ENCODE peak calls at places on chromosomes 3 and 15, in seven cellular contexts. T is HCT116, Q is K562, W is GM12878, X is H1, P is HepG2, K is SK-N-SH. I is an unnamed sample.

GRCh38 chr3:111911446-111911845 is 52.4 kb downstream of the PHLDB2 start:
- DNase-seq in X (no peak), P (no peak), W (no peak), Q (no peak), T (no peak), K (no peak), I (no peak)

GRCh38 chr15:97482521-97482920 is 478.0 kb upstream of the ARRDC4 start:
- DNase-seq in P (no peak), K (no peak), X (peak; percentile 48), W (no peak), Q (no peak), T (no peak), I (no peak)

GRCh38 chr3:115989927-115990326 is 366.6 kb downstream of the GAP43 start:
- DNase-seq in Q (no peak), K (no peak), P (no peak), W (no peak), T (no peak), X (no peak), I (no peak)

GRCh38 chr3:155428558-155428957 is 135.1 kb upstream of the STRIT1 start:
- DNase-seq in T (no peak), P (no peak), K (no peak), Q (no peak), X (no peak), W (no peak), I (no peak)

GRCh38 chr3:184805351-184806038 is 6.5 kb upstream of the VPS8 start:
- DNase-seq in Q (peak; percentile 36), K (peak; percentile 69), X (no peak), T (no peak), P (peak; percentile 72), W (no peak), I (peak; percentile 6)

GRCh38 chr3:34008191-34008590 is 209.8 kb downstream of the PDCD6IP start:
- DNase-seq in K (no peak), X (no peak), T (no peak), P (no peak), W (no peak), Q (no peak), I (no peak)

GRCh38 chr3:167346171-167346570 is 33.9 kb downstream of the ZBBX start:
- DNase-seq in K (no peak), W (no peak), Q (no peak), T (no peak), X (no peak), P (no peak), I (no peak)

GRCh38 chr15:72271895-72272212 is 500 bp downstream of the PARP6 start:
- DNase-seq in T (no peak), K (no peak), W (no peak), Q (peak; percentile 60), P (no peak), X (no peak), I (peak; percentile 36)

GRCh38 chr15:100771745-100772144 is 107.9 kb upstream of the ALDH1A3 start:
- DNase-seq in T (no peak), K (peak; percentile 69), P (no peak), W (no peak), X (no peak), Q (no peak), I (no peak)

GRCh38 chr15:60932051-60932915 is 296.8 kb downstream of the RORA start:
- DNase-seq in Q (no peak), W (no peak), T (peak; percentile 19), P (no peak), X (no peak), K (no peak), I (no peak)

GRCh38 chr3:38128303-38128655 is 8.6 kb downstream of the ACAA1 start:
- DNase-seq in Q (no peak), K (no peak), P (no peak), T (no peak), X (no peak), W (no peak), I (no peak)

GRCh38 chr3:184889312-184889904 is 77.4 kb downstream of the VPS8 start:
- DNase-seq in K (no peak), P (no peak), T (no peak), X (no peak), W (no peak), Q (no peak), I (no peak)

GRCh38 chr3:12897537-12898289 is 56.3 kb upstream of the RPL32 start:
- DNase-seq in K (no peak), T (no peak), X (no peak), P (no peak), Q (no peak), W (no peak), I (no peak)

GRCh38 chr3:113211370-113212154 is at the start of gene BOC:
- DNase-seq in T (no peak), P (no peak), Q (no peak), W (no peak), K (peak; percentile 76), X (no peak), I (peak; percentile 10)

DNA sequence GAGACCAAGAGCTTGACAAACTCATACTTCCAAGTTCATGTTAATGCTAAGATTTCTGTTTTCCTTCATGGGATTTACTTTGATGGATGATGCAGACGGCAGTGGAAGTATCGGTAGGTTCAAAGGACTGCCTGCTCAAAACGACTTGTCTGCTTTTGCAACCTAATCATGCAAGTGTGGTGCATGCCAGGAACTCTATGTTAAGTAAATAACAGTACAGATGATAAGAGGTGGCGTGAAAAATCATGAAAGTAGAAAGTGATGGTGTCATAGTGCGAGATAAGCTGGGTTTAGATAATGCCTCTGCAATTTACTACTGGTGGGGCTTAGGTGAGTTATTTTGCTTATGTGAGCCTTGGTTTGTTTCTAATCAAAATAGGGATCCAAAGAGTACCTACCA is 14.7 kb upstream of the LMCD1 start:
- DNase-seq in Q (no peak), T (no peak), K (no peak), P (peak; percentile 94), W (no peak), X (no peak), I (no peak)
- TF ChIP-seq POLR2AphosphoS5 in Q (no peak), T (no peak), K (no peak), P (no peak), W (no peak), X (no peak), I (no peak)

GRCh38 chr3:49903451-49904424 is at the start of gene MST1R:
- DNase-seq in X (peak; percentile 95), K (no peak), T (peak; percentile 95), P (peak; percentile 27), W (peak; percentile 28), Q (peak; percentile 89), I (peak; percentile 27)

GRCh38 chr3:49900491-49901153 is 3.1 kb downstream of the MST1R start:
- DNase-seq in W (no peak), P (no peak), T (peak; percentile 92), Q (no peak), X (no peak), K (no peak), I (no peak)

GRCh38 chr3:49901351-49902339 is 2.0 kb downstream of the MST1R start:
- DNase-seq in P (no peak), Q (no peak), X (no peak), K (no peak), W (no peak), T (no peak), I (no peak)

GRCh38 chr3:49899815-49900214 is 3.9 kb downstream of the MST1R start:
- DNase-seq in X (peak; percentile 64), K (peak; percentile 58), Q (no peak), W (no peak), T (no peak), P (no peak), I (peak; percentile 24)

GRCh38 chr3:49902511-49903345 is 945 bp downstream of the MST1R start:
- DNase-seq in X (no peak), Q (no peak), W (no peak), P (no peak), T (no peak), K (no peak), I (no peak)
- H3K4me1 ChIP-seq in X (no peaks in the 10 kb centered on the region), Q (peaks cover 30% of the 10 kb centered on the region), W (peaks cover 25% of the 10 kb centered on the region), P (peaks cover 43% of the 10 kb centered on the region), T (peaks cover 86% of the 10 kb centered on the region), K (no peaks in the 10 kb centered on the region), I (peaks cover 14% of the 10 kb centered on the region)

GRCh38 chr3:52388933-52389332 is 56.0 kb downstream of the SEMA3G start:
- DNase-seq in T (no peak), P (no peak), K (no peak), W (no peak), Q (no peak), X (no peak), I (no peak)
- TF ChIP-seq MAX in T (no peak), P (no peak), K (no peak), W (no peak), Q (no peak), X (no peak), I (no peak)

GRCh38 chr15:67175643-67176071 is 78.8 kb downstream of the AAGAB start:
- DNase-seq in Q (no peak), W (peak; percentile 8), X (no peak), P (no peak), T (no peak), K (no peak), I (peak; percentile 54)
- TF ChIP-seq POLR2AphosphoS5 in Q (no peak), W (no peak), X (no peak), P (no peak), T (no peak), K (no peak), I (peak; percentile 11)

GRCh38 chr15:62454567-62455172 is 289.6 kb upstream of the C2CD4B start:
- DNase-seq in T (no peak), X (no peak), Q (no peak), W (no peak), P (no peak), K (no peak), I (no peak)
- H3K4me1 ChIP-seq in T (peaks cover 4% of the 10 kb centered on the region), X (peaks cover 5% of the 10 kb centered on the region), Q (no peaks in the 10 kb centered on the region), W (no peaks in the 10 kb centered on the region), P (peaks cover 24% of the 10 kb centered on the region), K (peaks cover 55% of the 10 kb centered on the region), I (no peaks in the 10 kb centered on the region)

DNA sequence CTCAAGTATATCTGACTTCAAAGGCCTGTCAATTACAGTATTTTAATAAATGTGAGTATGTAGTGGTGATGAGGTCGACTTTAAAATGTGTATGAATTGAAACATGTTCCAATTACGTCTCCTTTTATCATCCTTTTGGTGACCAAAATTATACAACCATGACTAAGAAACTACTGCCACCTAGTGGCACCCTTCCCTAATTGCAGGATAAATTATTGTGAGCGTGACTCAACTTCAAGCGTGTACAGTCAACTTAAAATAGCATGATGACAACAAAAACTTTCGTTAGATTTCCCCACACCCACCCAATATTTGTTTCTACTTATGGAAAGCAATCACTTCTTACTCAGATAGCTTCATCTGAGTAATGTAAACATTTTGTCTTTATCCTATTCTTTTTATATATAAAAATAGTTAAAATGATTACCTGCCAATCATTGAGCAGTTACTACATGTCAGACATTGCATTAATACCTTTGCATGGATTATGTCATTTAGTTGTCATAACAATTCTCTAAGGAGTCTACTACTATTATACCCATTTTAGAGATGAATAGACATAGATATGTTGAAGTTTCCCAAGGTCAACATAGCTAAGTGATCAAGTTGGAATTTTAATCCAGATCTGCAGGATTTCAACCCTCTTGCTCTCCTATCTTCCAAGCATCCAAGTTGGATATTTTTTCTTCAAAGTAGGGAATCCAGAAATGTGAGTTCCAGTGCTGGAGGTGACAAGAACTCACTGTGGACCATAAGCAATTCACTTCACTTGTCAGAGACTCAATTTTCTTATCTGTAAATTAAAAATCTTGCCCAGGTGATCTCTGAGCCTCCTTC is 106.0 kb downstream of the MEX3B start:
- DNase-seq in X (peak; percentile 53), P (peak; percentile 19), Q (peak; percentile 51), T (peak; percentile 50), K (peak; percentile 42), W (no peak), I (peak; percentile 65)
- TF ChIP-seq MAX in X (no peak), P (no peak), Q (no peak), T (no peak), K (no peak), W (no peak), I (no peak)

GRCh38 chr3:11350374-11350773 is 78.2 kb downstream of the ATG7 start:
- DNase-seq in T (no peak), X (no peak), P (no peak), Q (no peak), W (no peak), K (no peak), I (no peak)
- TF ChIP-seq POLR2AphosphoS5 in T (no peak), X (no peak), P (no peak), Q (no peak), W (no peak), K (no peak), I (no peak)